ENCODE peak calls at places on chromosomes 11 and 22, in nine cellular contexts. U, V, T, Q, R, W, Y, P and K are unnamed samples.

GRCh38 chr11:8698917-8699441 is 16.4 kb downstream of the RPL27A start:
- DNase-seq in U (peak), V (no peak), T (no peak), Q (no peak), R (no peak), W (no peak), Y (peak), P (peak), K (no peak)

GRCh38 chr11:40425168-40425567 is 1034.3 kb downstream of the LRRC4C start:
- DNase-seq in U (no peak), V (no peak), T (no peak), Q (no peak), R (no peak), W (no peak), Y (peak), P (no peak), K (no peak)

GRCh38 chr11:8256271-8257002 is 7.2 kb downstream of the LMO1 start:
- DNase-seq in U (peak), V (no peak), T (no peak), Q (no peak), R (no peak), W (no peak), Y (no peak), P (peak), K (no peak)

GRCh38 chr11:124172076-124172475 is 11.1 kb upstream of the OR10D3 start:
- DNase-seq in U (no peak), V (no peak), T (no peak), Q (no peak), R (no peak), W (no peak), Y (no peak), P (no peak), K (no peak)

GRCh38 chr11:6646040-6646439 is 9.6 kb downstream of the DCHS1 start:
- DNase-seq in U (no peak), V (peak), T (peak), Q (peak), R (no peak), W (no peak), Y (no peak), P (no peak), K (no peak)

GRCh38 chr11:104164028-104164520 is at the start of gene PDGFD:
- DNase-seq in U (peak), V (peak), T (peak), Q (peak), R (no peak), W (peak), Y (peak), P (peak), K (no peak)

GRCh38 chr11:17384002-17384511 is 4.4 kb downstream of the KCNJ11 start:
- DNase-seq in U (peak), V (peak), T (peak), Q (peak), R (peak), W (peak), Y (peak), P (peak), K (peak)

GRCh38 chr11:57680552-57680874 is 12.6 kb downstream of the ZDHHC5 start:
- DNase-seq in U (no peak), V (no peak), T (no peak), Q (no peak), R (no peak), W (no peak), Y (no peak), P (no peak), K (no peak)

GRCh38 chr11:17770048-17770652 is 35.6 kb downstream of the KCNC1 start:
- DNase-seq in U (peak), V (no peak), T (no peak), Q (peak), R (no peak), W (peak), Y (peak), P (peak), K (no peak)

GRCh38 chr11:33753304-33753703 is 17.1 kb upstream of the CD59 start:
- DNase-seq in U (no peak), V (no peak), T (no peak), Q (peak), R (no peak), W (no peak), Y (no peak), P (no peak), K (no peak)

GRCh38 chr11:101620026-101620425 is 36.2 kb upstream of the TRPC6 start:
- DNase-seq in U (no peak), V (no peak), T (no peak), Q (no peak), R (no peak), W (no peak), Y (no peak), P (no peak), K (no peak)

GRCh38 chr22:21834869-21835268 is 32.6 kb downstream of the MAPK1 start:
- DNase-seq in U (no peak), V (no peak), T (no peak), Q (no peak), R (no peak), W (no peak), Y (no peak), P (no peak), K (no peak)

GRCh38 chr11:77089004-77089545 is 13.6 kb upstream of the OMP start:
- DNase-seq in U (peak), V (peak), T (no peak), Q (no peak), R (no peak), W (no peak), Y (no peak), P (no peak), K (no peak)

GRCh38 chr11:35031869-35032268 is 107.1 kb upstream of the CD44 start:
- DNase-seq in U (no peak), V (no peak), T (no peak), Q (no peak), R (no peak), W (no peak), Y (no peak), P (no peak), K (no peak)

GRCh38 chr11:131850507-131850906 is 480.1 kb downstream of the NTM start:
- DNase-seq in U (no peak), V (no peak), T (no peak), Q (no peak), R (no peak), W (no peak), Y (no peak), P (no peak), K (no peak)

GRCh38 chr11:75200531-75200930 is 40.0 kb upstream of the TPBGL start:
- DNase-seq in U (no peak), V (no peak), T (no peak), Q (no peak), R (no peak), W (no peak), Y (no peak), P (no peak), K (no peak)

GRCh38 chr11:129359748-129360147 is 15.9 kb upstream of the BARX2 start:
- DNase-seq in U (no peak), V (no peak), T (no peak), Q (no peak), R (no peak), W (no peak), Y (no peak), P (no peak), K (no peak)

GRCh38 chr11:61162092-61162935 is 1.1 kb upstream of the VPS37C start:
- DNase-seq in U (no peak), V (no peak), T (no peak), Q (no peak), R (no peak), W (peak), Y (peak), P (no peak), K (peak)

GRCh38 chr22:47154621-47155081 is 392.2 kb downstream of the TBC1D22A start:
- DNase-seq in U (no peak), V (peak), T (no peak), Q (peak), R (no peak), W (no peak), Y (no peak), P (no peak), K (no peak)

GRCh38 chr11:114160884-114161283 is 101.4 kb downstream of the ZBTB16 start:
- DNase-seq in U (peak), V (no peak), T (no peak), Q (peak), R (no peak), W (no peak), Y (no peak), P (no peak), K (no peak)

DNA sequence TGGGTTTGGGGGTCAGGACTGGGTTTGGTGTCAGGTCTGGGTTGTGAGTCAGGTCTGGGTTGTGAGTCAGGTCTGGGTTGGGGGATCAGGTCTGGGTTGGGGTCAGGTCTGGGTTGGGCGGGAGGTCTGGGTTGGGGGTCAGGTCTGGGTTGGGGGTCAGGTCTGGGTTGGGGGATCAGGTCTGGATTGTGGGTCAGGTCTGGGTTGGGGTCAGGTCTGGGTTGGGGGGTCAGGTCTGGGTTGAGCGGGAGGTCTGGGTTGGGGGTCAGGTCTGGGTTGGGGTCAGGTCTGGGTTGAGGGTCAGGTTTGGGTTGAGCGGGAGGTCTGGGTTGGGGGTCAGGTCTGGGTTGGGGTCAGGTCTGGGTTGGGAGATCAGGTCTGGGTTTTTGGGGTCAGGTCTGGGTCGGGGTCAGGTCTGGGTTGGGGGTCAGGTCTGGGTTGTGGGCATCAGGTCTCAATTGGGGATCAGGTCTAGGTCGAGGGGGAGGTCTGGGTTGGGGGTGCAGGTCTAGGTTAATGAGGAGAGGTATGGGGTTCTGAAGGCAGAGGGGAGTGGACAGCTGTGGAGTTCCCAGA is 718 bp downstream of the TTLL8 start:
- DNase-seq in U (no peak), V (no peak), T (no peak), Q (no peak), R (no peak), W (no peak), Y (no peak), P (peak), K (no peak)
- H3K27ac ChIP-seq in U (no peak), V (no peak), T (no peak), Q (no peak), R (no peak), W (no peak), Y (no peak), P (no peak), K (no peak)

GRCh38 chr22:50264946-50265669 is 3.6 kb upstream of the MAPK12 start:
- DNase-seq in U (no peak), V (no peak), T (no peak), Q (no peak), R (no peak), W (no peak), Y (no peak), P (no peak), K (no peak)
- H3K27ac ChIP-seq in U (no peak), V (no peak), T (no peak), Q (no peak), R (no peak), W (no peak), Y (no peak), P (no peak), K (no peak)

DNA sequence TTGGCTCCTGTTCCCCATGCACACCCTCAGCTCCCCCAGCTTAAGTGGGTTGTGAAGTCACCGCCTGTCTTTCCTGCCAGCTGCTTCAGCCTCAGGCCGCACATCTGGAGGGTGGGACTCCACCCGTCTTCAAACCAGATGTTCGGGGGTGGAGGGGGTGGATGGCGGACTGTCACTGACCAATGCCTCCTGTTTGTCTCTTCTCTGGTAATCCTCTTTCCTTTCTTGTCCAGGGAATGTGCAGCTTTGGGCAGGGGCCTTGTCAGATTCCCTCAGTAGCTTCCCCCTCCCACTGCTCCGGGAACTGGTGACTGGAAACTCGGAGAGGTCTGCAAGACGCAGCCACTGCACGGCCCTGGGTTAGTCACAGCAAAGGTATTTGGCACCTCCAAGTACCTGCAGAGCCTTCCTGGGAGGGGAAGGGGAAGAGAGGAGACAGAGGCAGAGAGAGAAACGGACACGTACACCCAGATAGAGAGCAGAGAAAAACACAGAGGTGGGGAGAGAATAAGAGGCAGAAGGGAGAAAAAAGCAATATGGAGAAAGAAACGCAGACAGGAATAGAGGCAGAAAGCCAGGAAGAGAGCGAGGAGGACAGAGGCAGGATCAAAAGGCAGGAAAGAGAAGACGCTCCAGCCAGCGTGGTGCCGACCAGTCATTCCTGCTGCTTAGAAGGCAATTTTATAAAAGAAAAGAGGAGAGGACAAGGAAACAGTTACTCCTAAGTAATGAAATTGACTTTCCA is 56.1 kb upstream of the TIMP3 start:
- DNase-seq in U (no peak), V (peak), T (no peak), Q (peak), R (no peak), W (no peak), Y (peak), P (peak), K (no peak)
- H3K27ac ChIP-seq in U (no peak), V (peak), T (no peak), Q (no peak), R (no peak), W (no peak), Y (no peak), P (no peak), K (no peak)

DNA sequence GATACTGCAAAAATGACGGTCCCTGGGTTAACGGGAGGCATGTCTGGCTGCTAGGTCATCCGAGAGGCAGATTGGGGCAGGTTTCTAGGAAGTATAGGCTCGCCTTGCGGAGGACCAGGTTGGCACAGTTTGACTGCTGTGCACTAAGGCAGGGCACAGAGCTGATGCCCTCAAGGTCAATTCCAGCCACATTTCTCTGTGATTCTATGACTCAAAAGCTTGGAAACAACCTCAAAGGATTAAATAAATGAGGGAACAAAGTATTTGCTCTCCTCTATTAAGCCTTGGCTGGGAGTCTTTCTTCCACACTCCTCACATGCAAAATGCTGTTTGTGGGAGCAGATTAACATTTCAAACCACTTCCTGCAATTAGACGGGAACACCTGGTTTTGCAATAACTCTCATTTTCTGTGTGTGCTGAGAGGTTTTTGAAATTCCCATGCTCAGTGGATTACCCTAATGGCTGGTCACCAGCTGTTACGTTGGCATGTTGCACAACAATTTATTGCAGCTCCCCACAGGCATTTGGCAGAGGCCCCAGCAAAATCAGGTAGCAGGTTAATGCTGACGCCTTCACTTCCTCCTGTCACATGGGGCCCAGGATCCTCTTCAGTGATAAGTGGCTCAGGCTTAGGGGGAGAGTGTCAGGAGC is 61.0 kb upstream of the PLET1 start:
- DNase-seq in U (peak), V (peak), T (no peak), Q (no peak), R (peak), W (peak), Y (peak), P (peak), K (no peak)
- H3K27ac ChIP-seq in U (no peak), V (no peak), T (no peak), Q (peak), R (peak), W (peak), Y (peak), P (no peak), K (no peak)

GRCh38 chr11:118526688-118527087 is 586 bp upstream of the TTC36 start:
- DNase-seq in U (no peak), V (no peak), T (no peak), Q (no peak), R (no peak), W (no peak), Y (no peak), P (no peak), K (no peak)

GRCh38 chr11:118521892-118522311 is 5.4 kb upstream of the TTC36 start:
- DNase-seq in U (no peak), V (no peak), T (no peak), Q (no peak), R (no peak), W (no peak), Y (no peak), P (no peak), K (no peak)

GRCh38 chr11:118522571-118523072 is 4.7 kb upstream of the TTC36 start:
- DNase-seq in U (no peak), V (no peak), T (no peak), Q (no peak), R (no peak), W (peak), Y (peak), P (peak), K (no peak)

GRCh38 chr11:118524757-118525465 is 2.4 kb upstream of the TTC36 start:
- DNase-seq in U (no peak), V (no peak), T (no peak), Q (no peak), R (no peak), W (no peak), Y (no peak), P (no peak), K (no peak)

DNA sequence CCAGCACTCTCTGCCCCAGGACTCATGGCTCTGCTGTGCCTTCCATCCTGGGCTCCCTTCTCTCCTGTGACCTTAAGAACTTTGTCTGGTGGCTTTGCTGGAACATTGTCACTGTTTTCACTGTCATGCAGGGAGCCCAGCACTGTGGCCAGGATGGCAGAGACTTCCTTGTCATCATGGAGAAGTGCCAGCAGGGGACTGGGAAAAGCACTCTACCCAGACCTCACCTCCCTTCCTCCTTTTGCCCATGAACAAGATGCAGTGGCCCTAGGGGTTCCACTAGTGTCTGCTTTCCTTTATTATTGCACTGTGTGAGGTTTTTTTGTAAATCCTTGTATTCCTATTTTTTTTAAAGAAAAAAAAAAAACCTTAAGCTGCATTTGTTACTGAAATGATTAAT is 2.9 kb upstream of the TTC36 start:
- DNase-seq in U (no peak), V (no peak), T (no peak), Q (no peak), R (no peak), W (no peak), Y (no peak), P (no peak), K (no peak)
- H3K27ac ChIP-seq in U (no peak), V (peak), T (peak), Q (no peak), R (peak), W (no peak), Y (peak), P (no peak), K (no peak)

DNA sequence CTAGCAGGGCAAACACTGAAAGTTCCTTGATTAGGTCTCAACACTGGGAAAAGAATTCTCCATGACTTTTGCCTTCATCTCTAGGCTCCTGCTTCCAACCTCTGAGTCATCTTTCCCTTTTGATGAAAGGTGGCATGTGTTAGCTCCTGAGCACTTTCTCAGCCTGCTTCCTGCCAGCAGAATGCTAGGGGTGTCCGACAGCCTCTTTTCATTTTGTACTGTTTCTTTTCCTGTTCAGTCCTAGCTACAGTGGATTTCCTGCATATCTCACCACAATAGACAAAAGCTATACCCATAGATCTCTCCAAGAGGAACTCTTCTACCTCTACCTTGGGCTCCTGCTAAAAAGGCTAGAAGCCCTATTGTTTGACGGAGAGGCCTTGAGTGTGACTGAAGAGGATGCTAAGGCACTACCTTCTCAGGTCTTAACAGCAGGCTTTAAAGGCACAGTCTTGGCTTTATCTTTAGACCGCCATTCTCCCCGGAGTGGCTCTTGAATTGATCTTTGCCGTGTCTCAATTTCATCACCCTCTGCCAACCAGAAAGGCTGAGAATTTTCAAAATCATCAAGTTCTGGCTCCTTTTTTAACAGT is 145.5 kb downstream of the RBFOX2 start:
- DNase-seq in U (no peak), V (no peak), T (no peak), Q (no peak), R (peak), W (peak), Y (peak), P (no peak), K (no peak)
- H3K27ac ChIP-seq in U (no peak), V (peak), T (no peak), Q (peak), R (no peak), W (peak), Y (no peak), P (no peak), K (no peak)

GRCh38 chr11:96265972-96266371 is 77.0 kb downstream of the MAML2 start:
- DNase-seq in U (no peak), V (no peak), T (no peak), Q (no peak), R (no peak), W (no peak), Y (no peak), P (no peak), K (no peak)

GRCh38 chr11:96263361-96263763 is 79.6 kb downstream of the MAML2 start:
- DNase-seq in U (no peak), V (no peak), T (no peak), Q (no peak), R (no peak), W (peak), Y (no peak), P (no peak), K (no peak)

GRCh38 chr11:96267001-96267489 is 76.0 kb downstream of the MAML2 start:
- DNase-seq in U (no peak), V (no peak), T (no peak), Q (no peak), R (no peak), W (no peak), Y (no peak), P (no peak), K (no peak)

GRCh38 chr11:96265236-96265737 is 77.7 kb downstream of the MAML2 start:
- DNase-seq in U (no peak), V (no peak), T (no peak), Q (no peak), R (no peak), W (no peak), Y (no peak), P (no peak), K (no peak)

GRCh38 chr11:96264364-96264763 is 78.6 kb downstream of the MAML2 start:
- DNase-seq in U (no peak), V (no peak), T (no peak), Q (no peak), R (no peak), W (no peak), Y (no peak), P (no peak), K (no peak)
- H3K27ac ChIP-seq in U (no peak), V (peak), T (peak), Q (no peak), R (peak), W (peak), Y (no peak), P (no peak), K (no peak)